ENCODE peak calls at places on chromosomes 12 and 14, in six cellular contexts. U, V, C, A, X and Q are unnamed samples.

GRCh38 chr14:68626386-68626785 is 166.5 kb downstream of the ZFP36L1 start:
- DNase-seq in U (no peak), V (no peak), C (no peak), A (no peak), X (no peak), Q (no peak)

GRCh38 chr12:47722926-47723631 is 2.2 kb downstream of the ENDOU start:
- DNase-seq in U (no peak), V (no peak), C (no peak), A (no peak), X (no peak), Q (no peak)

GRCh38 chr12:82695531-82695930 is 8.8 kb downstream of the TMTC2 start:
- DNase-seq in U (no peak), V (no peak), C (no peak), A (no peak), X (no peak), Q (no peak)

GRCh38 chr12:80268924-80269749 is 169.8 kb downstream of the OTOGL start:
- DNase-seq in U (no peak), V (peak), C (no peak), A (peak), X (no peak), Q (peak)

GRCh38 chr14:60508707-60509437 is at the start of gene SIX6:
- DNase-seq in U (no peak), V (no peak), C (no peak), A (no peak), X (no peak), Q (no peak)

GRCh38 chr14:92737206-92737605 is 11.2 kb downstream of the LGMN start:
- DNase-seq in U (no peak), V (no peak), C (no peak), A (no peak), X (no peak), Q (no peak)

GRCh38 chr14:79551591-79551990 is 659.7 kb downstream of the DIO2 start:
- DNase-seq in U (no peak), V (no peak), C (no peak), A (no peak), X (no peak), Q (no peak)

GRCh38 chr12:58988643-58989042 is 68.3 kb upstream of the LRIG3 start:
- DNase-seq in U (no peak), V (no peak), C (no peak), A (no peak), X (no peak), Q (no peak)

GRCh38 chr12:115341442-115341841 is 657.5 kb upstream of the TBX3 start:
- DNase-seq in U (peak), V (peak), C (peak), A (peak), X (peak), Q (peak)

GRCh38 chr12:6084261-6084968 is 40.1 kb downstream of the VWF start:
- DNase-seq in U (no peak), V (peak), C (no peak), A (no peak), X (no peak), Q (no peak)

GRCh38 chr12:6949063-6949594 is 2.0 kb upstream of the PTPN6 start:
- DNase-seq in U (no peak), V (no peak), C (no peak), A (no peak), X (peak), Q (no peak)

GRCh38 chr14:55129086-55129427 is at the start of gene LGALS3:
- DNase-seq in U (peak), V (peak), C (peak), A (no peak), X (peak), Q (no peak)

GRCh38 chr12:52949413-52950331 is 754 bp downstream of the KRT18 start:
- DNase-seq in U (peak), V (peak), C (peak), A (no peak), X (peak), Q (peak)

GRCh38 chr12:132194056-132194455 is 49.8 kb downstream of the NOC4L start:
- DNase-seq in U (no peak), V (peak), C (no peak), A (no peak), X (no peak), Q (no peak)

GRCh38 chr12:67515679-67516363 is 132.7 kb upstream of the DYRK2 start:
- DNase-seq in U (peak), V (no peak), C (no peak), A (no peak), X (no peak), Q (no peak)

GRCh38 chr14:32552766-32553165 is 223.7 kb downstream of the AKAP6 start:
- DNase-seq in U (no peak), V (no peak), C (no peak), A (no peak), X (no peak), Q (no peak)

GRCh38 chr14:99476864-99477263 is 3.8 kb downstream of the SETD3 start:
- DNase-seq in U (no peak), V (peak), C (no peak), A (no peak), X (no peak), Q (peak)

GRCh38 chr12:65638324-65638723 is 186.0 kb upstream of the HMGA2 start:
- DNase-seq in U (no peak), V (no peak), C (no peak), A (no peak), X (no peak), Q (no peak)

GRCh38 chr12:68510394-68510793 is 100.3 kb upstream of the RAP1B start:
- DNase-seq in U (no peak), V (no peak), C (no peak), A (no peak), X (no peak), Q (no peak)

GRCh38 chr12:126974779-126975178 is 1292.2 kb upstream of the TMEM132C start:
- DNase-seq in U (no peak), V (no peak), C (no peak), A (no peak), X (no peak), Q (no peak)

GRCh38 chr12:89334770-89335169 is 17.5 kb downstream of the DUSP6 start:
- DNase-seq in U (no peak), V (no peak), C (no peak), A (no peak), X (no peak), Q (no peak)

GRCh38 chr14:66281036-66281776 is 205.0 kb upstream of the CCDC196 start:
- DNase-seq in U (peak), V (peak), C (no peak), A (no peak), X (peak), Q (no peak)

GRCh38 chr12:120903382-120903817 is 758 bp downstream of the SPPL3 start:
- DNase-seq in U (peak), V (peak), C (peak), A (no peak), X (peak), Q (no peak)

GRCh38 chr12:80364056-80364455 is 80.0 kb upstream of the PTPRQ start:
- DNase-seq in U (no peak), V (peak), C (no peak), A (no peak), X (no peak), Q (no peak)

GRCh38 chr12:93167841-93168492 is 209.8 kb upstream of the NUDT4 start:
- DNase-seq in U (peak), V (no peak), C (no peak), A (no peak), X (no peak), Q (peak)

GRCh38 chr14:83208346-83208745 is 1674.7 kb upstream of the SEL1L start:
- DNase-seq in U (no peak), V (peak), C (no peak), A (no peak), X (no peak), Q (no peak)

GRCh38 chr12:5945071-5946008 is at the start of gene ANO2:
- DNase-seq in U (no peak), V (no peak), C (no peak), A (no peak), X (peak), Q (no peak)

GRCh38 chr12:93302331-93303229 is 75.1 kb upstream of the NUDT4 start:
- DNase-seq in U (no peak), V (peak), C (no peak), A (no peak), X (no peak), Q (peak)

GRCh38 chr12:2751686-2752085 is 43.1 kb upstream of the FKBP4 start:
- DNase-seq in U (no peak), V (no peak), C (no peak), A (no peak), X (no peak), Q (no peak)

GRCh38 chr12:2754208-2754607 is 40.6 kb upstream of the FKBP4 start:
- DNase-seq in U (no peak), V (no peak), C (no peak), A (no peak), X (no peak), Q (no peak)

GRCh38 chr12:2751230-2751629 is 43.5 kb upstream of the FKBP4 start:
- DNase-seq in U (no peak), V (no peak), C (no peak), A (no peak), X (no peak), Q (no peak)

GRCh38 chr12:2753536-2753935 is 41.2 kb upstream of the FKBP4 start:
- DNase-seq in U (no peak), V (no peak), C (no peak), A (no peak), X (no peak), Q (no peak)

GRCh38 chr12:2752676-2753371 is 41.9 kb upstream of the FKBP4 start:
- DNase-seq in U (peak), V (peak), C (peak), A (peak), X (peak), Q (no peak)
- TF ChIP-seq CTCF in U (peak), V (peak), C (no peak), A (no peak), X (peak), Q (peak)

DNA sequence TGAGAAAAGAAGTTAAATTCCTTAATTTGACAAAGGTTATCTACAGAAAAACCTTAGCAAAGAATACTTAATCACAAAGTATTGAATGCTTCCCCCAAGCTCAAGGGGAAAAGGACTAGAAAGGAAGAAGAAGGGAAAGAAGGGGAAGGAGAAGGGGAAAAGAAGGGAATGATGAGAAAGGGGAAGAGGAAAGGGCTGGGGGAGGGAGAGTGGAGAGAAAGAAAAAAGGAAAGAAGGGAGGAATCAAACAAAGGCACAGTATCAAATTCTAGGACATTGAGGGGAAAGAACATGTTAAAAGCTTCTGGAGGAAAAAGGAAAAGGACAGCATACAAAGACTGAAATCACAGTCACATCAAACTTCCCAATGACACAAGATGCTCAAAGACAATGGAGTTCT is 70.3 kb downstream of the BCL2L14 start:
- DNase-seq in U (no peak), V (no peak), C (no peak), A (no peak), X (no peak), Q (no peak)
- H3K4me3 ChIP-seq in U (no peak), V (no peak), C (no peak), A (no peak), X (no peak), Q (no peak)

GRCh38 chr12:109065853-109066193 is 13.4 kb downstream of the USP30 start:
- DNase-seq in U (no peak), V (no peak), C (no peak), A (no peak), X (no peak), Q (no peak)

GRCh38 chr12:109074866-109075265 is 18.4 kb downstream of the ALKBH2 start:
- DNase-seq in U (no peak), V (no peak), C (no peak), A (no peak), X (no peak), Q (no peak)

GRCh38 chr12:109065154-109065852 is 12.9 kb downstream of the USP30 start:
- DNase-seq in U (peak), V (no peak), C (no peak), A (no peak), X (no peak), Q (no peak)

GRCh38 chr12:109064143-109064542 is 11.8 kb downstream of the USP30 start:
- DNase-seq in U (no peak), V (no peak), C (no peak), A (no peak), X (no peak), Q (no peak)

GRCh38 chr12:109069307-109070231 is 17.2 kb downstream of the USP30 start:
- DNase-seq in U (no peak), V (no peak), C (no peak), A (no peak), X (no peak), Q (no peak)
- TF ChIP-seq CTCF in U (no peak), V (no peak), C (no peak), A (no peak), X (no peak), Q (no peak)

GRCh38 chr12:19129121-19129485 is 430 bp upstream of the PLEKHA5 start:
- DNase-seq in U (no peak), V (peak), C (no peak), A (no peak), X (no peak), Q (no peak)
- H3K4me3 ChIP-seq in U (no peak), V (peak), C (peak), A (peak), X (peak), Q (peak)

GRCh38 chr12:108570743-108571603 is 8.6 kb downstream of the ISCU start:
- DNase-seq in U (no peak), V (peak), C (no peak), A (no peak), X (no peak), Q (no peak)
- TF ChIP-seq CTCF in U (peak), V (peak), C (peak), A (peak), X (no peak), Q (peak)

DNA sequence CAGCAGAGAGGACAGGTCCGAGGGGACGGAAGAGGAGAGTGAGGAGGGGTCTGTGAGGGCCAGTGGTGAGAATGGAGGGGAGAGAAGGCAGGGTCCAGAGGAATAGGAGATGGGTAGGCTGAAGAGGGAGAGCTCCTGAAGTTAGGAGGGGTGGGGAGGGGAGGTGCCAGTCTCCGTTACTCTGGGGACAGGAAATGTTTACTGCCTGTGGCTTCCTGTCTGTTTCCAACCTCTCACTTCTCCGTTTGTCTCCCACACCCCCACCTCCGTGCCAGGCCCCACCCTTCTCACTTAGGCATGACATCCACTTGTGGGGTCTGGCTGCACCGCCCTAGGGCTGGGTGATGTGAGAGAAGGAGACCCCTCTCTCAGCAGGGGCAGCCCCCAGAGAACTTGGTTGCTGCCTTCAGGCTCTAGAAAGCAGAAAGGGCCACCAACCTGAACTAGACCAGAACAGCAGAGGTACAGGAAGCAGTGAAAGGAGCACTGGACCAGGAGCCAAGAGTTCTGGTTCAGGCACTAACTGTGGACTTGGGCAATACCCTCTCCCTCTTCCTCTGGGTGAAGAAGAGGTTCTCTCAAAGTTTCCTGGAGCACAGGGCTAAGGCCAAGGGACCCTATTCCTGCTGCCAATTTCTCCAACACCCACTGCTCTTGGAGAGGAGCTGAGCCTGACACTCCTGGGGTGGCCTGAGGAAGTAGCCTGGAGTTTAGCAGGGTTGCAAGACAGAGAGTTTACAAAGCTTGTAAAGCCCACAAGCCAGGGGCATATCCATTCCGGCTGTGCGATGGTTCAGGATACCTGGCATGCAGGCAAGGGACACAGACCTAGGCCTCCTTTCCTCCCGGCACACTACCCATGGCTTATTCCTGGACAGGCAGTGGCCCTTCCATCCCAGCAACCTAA is 5.5 kb downstream of the ITGA5 start:
- DNase-seq in U (no peak), V (no peak), C (peak), A (no peak), X (no peak), Q (no peak)
- H3K4me3 ChIP-seq in U (no peak), V (peak), C (no peak), A (no peak), X (peak), Q (no peak)

GRCh38 chr14:74290415-74290814 is 12.3 kb downstream of the ABCD4 start:
- DNase-seq in U (no peak), V (peak), C (no peak), A (no peak), X (no peak), Q (no peak)
- TF ChIP-seq CTCF in U (no peak), V (peak), C (no peak), A (peak), X (no peak), Q (peak)

GRCh38 chr14:89386214-89386886 is 30.7 kb downstream of the FOXN3 start:
- DNase-seq in U (peak), V (peak), C (no peak), A (no peak), X (no peak), Q (peak)

GRCh38 chr14:89384636-89385035 is 32.4 kb downstream of the FOXN3 start:
- DNase-seq in U (no peak), V (no peak), C (no peak), A (no peak), X (no peak), Q (no peak)

GRCh38 chr14:89382487-89383170 is 34.4 kb downstream of the FOXN3 start:
- DNase-seq in U (no peak), V (no peak), C (no peak), A (no peak), X (no peak), Q (no peak)

GRCh38 chr14:89383171-89383845 is 33.7 kb downstream of the FOXN3 start:
- DNase-seq in U (no peak), V (no peak), C (no peak), A (no peak), X (no peak), Q (no peak)

DNA sequence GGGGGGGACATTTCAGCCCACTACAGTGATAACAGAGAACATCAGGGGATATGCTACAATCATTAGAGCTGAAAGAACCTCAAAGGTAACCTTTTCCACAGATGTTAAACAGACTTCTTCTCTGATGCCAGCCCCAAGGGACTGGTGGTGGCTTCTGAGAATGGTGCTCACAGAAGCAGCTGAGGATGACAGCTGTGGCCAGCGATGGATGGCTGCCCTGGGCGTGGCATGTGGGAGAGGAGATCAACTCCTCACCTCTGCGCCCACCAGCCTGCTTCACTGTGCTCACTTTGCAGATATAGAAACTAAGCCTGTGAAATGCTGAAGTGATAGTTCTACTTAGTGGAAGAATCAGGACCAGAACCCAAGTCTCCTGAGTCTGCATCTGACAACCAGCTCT is 33.0 kb downstream of the FOXN3 start:
- DNase-seq in U (peak), V (no peak), C (no peak), A (no peak), X (no peak), Q (no peak)
- H3K4me3 ChIP-seq in U (no peak), V (no peak), C (no peak), A (no peak), X (no peak), Q (no peak)